ENCODE peak calls at places on chromosomes 16 and 17, in five cellular contexts. One of them, this sample, is unnamed.

GRCh38 chr16:4465977-4466779 is 8.2 kb downstream of the NMRAL1 start:
- DNase-seq in K562: no peak
- DNase-seq in A549: no peak
- DNase-seq in hepatocyte: no peak
- DNase-seq in Peyer's patch: no peak
- DNase-seq in this sample: no peak

GRCh38 chr17:40355804-40356758 is 8.5 kb downstream of the GJD3 start:
- DNase-seq in K562: no peak
- DNase-seq in A549: no peak
- DNase-seq in hepatocyte: no peak
- DNase-seq in Peyer's patch: no peak
- DNase-seq in this sample: no peak

GRCh38 chr17:7858487-7858832 is 657 bp downstream of the CYB5D1 start:
- DNase-seq in K562: peak; percentile 44
- DNase-seq in A549: peak; percentile 69
- DNase-seq in hepatocyte: peak; percentile 73
- DNase-seq in Peyer's patch: peak; percentile 61
- DNase-seq in this sample: no peak

GRCh38 chr16:12158428-12158827 is 181.9 kb downstream of the SNX29 start:
- DNase-seq in K562: no peak
- DNase-seq in A549: no peak
- DNase-seq in hepatocyte: no peak
- DNase-seq in Peyer's patch: no peak
- DNase-seq in this sample: no peak

GRCh38 chr17:75064867-75065561 is 18.0 kb downstream of the KCTD2 start:
- DNase-seq in K562: peak; percentile 16
- DNase-seq in A549: no peak
- DNase-seq in hepatocyte: no peak
- DNase-seq in Peyer's patch: no peak
- DNase-seq in this sample: no peak

GRCh38 chr17:37518816-37519215 is 29.1 kb downstream of the DUSP14 start:
- DNase-seq in K562: no peak
- DNase-seq in A549: no peak
- DNase-seq in hepatocyte: no peak
- DNase-seq in Peyer's patch: no peak
- DNase-seq in this sample: no peak

GRCh38 chr17:82876602-82877391 is 37.0 kb upstream of the ZNF750 start:
- DNase-seq in K562: peak; percentile 81
- DNase-seq in A549: no peak
- DNase-seq in hepatocyte: peak; percentile 83
- DNase-seq in Peyer's patch: no peak
- DNase-seq in this sample: peak; percentile 78

GRCh38 chr16:31284926-31285325 is 25.2 kb downstream of the ITGAM start:
- DNase-seq in K562: no peak
- DNase-seq in A549: no peak
- DNase-seq in hepatocyte: no peak
- DNase-seq in Peyer's patch: no peak
- DNase-seq in this sample: no peak

GRCh38 chr16:10871157-10871991 is 5.6 kb upstream of the CIITA start:
- DNase-seq in K562: no peak
- DNase-seq in A549: no peak
- DNase-seq in hepatocyte: no peak
- DNase-seq in Peyer's patch: peak; percentile 77
- DNase-seq in this sample: no peak

DNA sequence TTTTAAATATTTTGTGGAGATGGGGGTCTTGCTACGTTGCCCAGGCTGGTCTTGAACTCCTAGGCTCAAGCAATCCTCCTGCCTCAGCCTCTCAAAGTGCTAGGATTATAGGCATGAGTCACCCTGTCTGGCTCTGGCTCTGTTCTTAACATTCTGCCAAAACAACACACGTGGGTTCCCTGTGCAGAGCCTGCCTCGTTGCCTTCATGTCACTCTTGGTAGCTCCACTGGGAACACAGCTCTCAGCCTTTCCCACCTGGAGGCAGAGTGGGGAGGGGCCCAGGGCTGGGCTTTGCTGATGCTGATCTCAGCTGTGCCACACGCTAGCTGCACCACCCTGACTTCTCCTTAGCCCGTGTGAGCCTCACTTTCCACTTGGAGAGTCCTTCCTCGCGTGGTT is 19.3 kb downstream of the CRISPLD2 start:
- DNase-seq in K562: no peak
- DNase-seq in A549: no peak
- DNase-seq in hepatocyte: no peak
- DNase-seq in Peyer's patch: no peak
- DNase-seq in this sample: no peak
- H3K27ac ChIP-seq in K562: no peak overlapping the region
- H3K27ac ChIP-seq in A549: peak overlapping the region; percentile 49
- H3K27ac ChIP-seq in hepatocyte: no peak overlapping the region
- H3K27ac ChIP-seq in Peyer's patch: no peak overlapping the region
- H3K27ac ChIP-seq in this sample: no peak overlapping the region

GRCh38 chr16:79600636-79601091 is at the start of gene MAF:
- DNase-seq in K562: peak; percentile 52
- DNase-seq in A549: peak; percentile 70
- DNase-seq in hepatocyte: peak; percentile 98
- DNase-seq in Peyer's patch: peak; percentile 92
- DNase-seq in this sample: peak; percentile 94
- H3K4me3 ChIP-seq in K562: no peak within 1 kb of the TSS
- H3K4me3 ChIP-seq in A549: peak within 1 kb of the TSS; percentile 49
- H3K4me3 ChIP-seq in hepatocyte: peak within 1 kb of the TSS; percentile 63
- H3K4me3 ChIP-seq in Peyer's patch: peak within 1 kb of the TSS; percentile 84
- H3K4me3 ChIP-seq in this sample: peak within 1 kb of the TSS; percentile 75

DNA sequence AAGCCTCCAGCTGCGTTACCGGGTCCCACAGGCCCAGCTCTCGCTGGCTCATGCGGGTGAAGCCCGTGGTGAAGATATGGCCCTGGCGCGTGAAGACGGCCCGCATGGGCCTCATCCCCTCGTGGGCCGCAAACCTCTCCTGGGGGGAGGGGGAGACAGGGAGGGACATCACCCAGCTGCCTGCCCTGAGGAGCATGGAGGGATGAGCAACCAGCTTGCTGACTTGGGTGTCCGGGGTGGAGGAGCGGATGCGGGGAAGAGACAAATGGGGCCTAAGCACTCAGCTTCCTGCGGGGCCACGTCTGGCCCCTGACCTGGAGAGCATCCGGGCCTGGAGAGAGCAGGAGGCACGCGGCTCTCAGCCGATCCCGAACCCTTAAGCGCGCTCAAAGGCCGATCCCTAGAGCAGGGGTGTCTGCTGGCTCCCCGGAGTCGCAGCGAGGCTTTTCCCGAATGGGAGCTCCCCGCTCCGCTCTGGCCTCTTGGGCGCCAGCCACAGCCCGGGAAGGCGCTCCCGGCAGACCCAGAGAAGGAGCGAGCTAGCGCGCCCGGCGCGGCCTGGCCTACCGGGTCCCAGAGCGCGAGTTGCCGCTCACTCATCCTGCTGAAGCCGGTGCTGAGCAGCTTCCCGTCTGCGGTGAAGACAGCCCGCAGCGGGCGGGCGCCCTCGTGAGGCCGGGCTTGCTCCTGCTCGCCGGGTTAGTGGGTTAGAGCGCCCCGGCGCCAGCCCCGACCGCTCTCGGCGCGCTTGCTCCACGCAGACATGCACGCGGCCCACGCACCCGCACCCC is 5.0 kb downstream of the CORO6 start:
- DNase-seq in K562: peak; percentile 82
- DNase-seq in A549: peak; percentile 85
- DNase-seq in hepatocyte: peak; percentile 83
- DNase-seq in Peyer's patch: peak; percentile 88
- DNase-seq in this sample: peak; percentile 52
- H3K27ac ChIP-seq in K562: peak overlapping the region; percentile 65
- H3K27ac ChIP-seq in A549: peak overlapping the region; percentile 63
- H3K27ac ChIP-seq in hepatocyte: no peak overlapping the region
- H3K27ac ChIP-seq in Peyer's patch: peak overlapping the region; percentile 1
- H3K27ac ChIP-seq in this sample: peak overlapping the region; percentile 94

GRCh38 chr17:22569459-22570143 is 877.3 kb downstream of the KCNJ18 start:
- DNase-seq in K562: no peak
- DNase-seq in A549: no peak
- DNase-seq in hepatocyte: no peak
- DNase-seq in Peyer's patch: no peak
- DNase-seq in this sample: no peak

DNA sequence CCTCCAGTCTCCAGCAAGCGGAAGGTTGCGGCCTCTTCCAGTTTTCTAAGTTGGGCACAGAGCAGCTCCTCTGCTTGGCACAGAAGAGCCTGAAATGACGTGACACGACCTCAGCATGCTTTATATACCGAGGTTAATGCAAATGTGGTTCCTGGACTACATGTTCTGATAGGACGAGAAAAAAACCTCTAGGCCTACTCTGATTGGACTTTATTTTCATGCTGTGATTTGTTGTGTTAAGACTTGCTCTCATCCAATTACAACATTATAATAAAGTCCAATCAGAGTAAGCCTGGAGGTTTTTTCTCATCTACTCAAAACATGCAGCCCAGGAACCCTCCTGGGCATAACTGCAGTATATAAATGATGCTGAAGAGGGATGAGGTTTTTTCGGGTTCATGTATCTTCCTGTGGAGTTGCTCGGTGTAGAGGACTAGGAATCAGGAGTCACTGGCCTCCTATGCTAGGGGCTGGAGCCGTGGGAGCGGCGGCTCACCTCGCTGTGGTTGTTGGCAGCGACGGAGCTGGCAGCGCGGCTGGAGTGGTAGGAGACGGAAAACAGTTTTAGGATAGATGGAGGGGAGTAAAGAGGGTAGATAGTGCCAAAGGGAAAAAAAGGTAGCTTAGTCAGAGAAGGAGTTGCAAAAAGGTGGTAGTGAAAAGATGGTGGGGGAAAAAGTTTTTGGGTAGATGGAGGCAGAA is 878.0 kb downstream of the KCNJ18 start:
- DNase-seq in K562: no peak
- DNase-seq in A549: no peak
- DNase-seq in hepatocyte: no peak
- DNase-seq in Peyer's patch: no peak
- DNase-seq in this sample: no peak
- H3K4me3 ChIP-seq in K562: no peak overlapping the region
- H3K4me3 ChIP-seq in A549: no peak overlapping the region
- H3K4me3 ChIP-seq in hepatocyte: no peak overlapping the region
- H3K4me3 ChIP-seq in Peyer's patch: no peak overlapping the region
- H3K4me3 ChIP-seq in this sample: no peak overlapping the region

GRCh38 chr16:88608076-88608475 is 30.3 kb upstream of the IL17C start:
- DNase-seq in K562: no peak
- DNase-seq in A549: no peak
- DNase-seq in hepatocyte: no peak
- DNase-seq in Peyer's patch: no peak
- DNase-seq in this sample: no peak
- H3K27ac ChIP-seq in K562: no peak overlapping the region
- H3K27ac ChIP-seq in A549: no peak overlapping the region
- H3K27ac ChIP-seq in hepatocyte: no peak overlapping the region
- H3K27ac ChIP-seq in Peyer's patch: no peak overlapping the region
- H3K27ac ChIP-seq in this sample: no peak overlapping the region

GRCh38 chr16:2500937-2501750 is 12.6 kb upstream of the ATP6V0C start:
- DNase-seq in K562: peak; percentile 85
- DNase-seq in A549: peak; percentile 82
- DNase-seq in hepatocyte: peak; percentile 91
- DNase-seq in Peyer's patch: peak; percentile 89
- DNase-seq in this sample: peak; percentile 84

GRCh38 chr16:2500634-2500936 is 13.2 kb upstream of the ATP6V0C start:
- DNase-seq in K562: peak; percentile 44
- DNase-seq in A549: no peak
- DNase-seq in hepatocyte: no peak
- DNase-seq in Peyer's patch: no peak
- DNase-seq in this sample: no peak

GRCh38 chr16:2499454-2499853 is 14.3 kb upstream of the ATP6V0C start:
- DNase-seq in K562: no peak
- DNase-seq in A549: no peak
- DNase-seq in hepatocyte: no peak
- DNase-seq in Peyer's patch: no peak
- DNase-seq in this sample: no peak

GRCh38 chr16:2499890-2500633 is 13.7 kb upstream of the ATP6V0C start:
- DNase-seq in K562: no peak
- DNase-seq in A549: no peak
- DNase-seq in hepatocyte: no peak
- DNase-seq in Peyer's patch: no peak
- DNase-seq in this sample: no peak

DNA sequence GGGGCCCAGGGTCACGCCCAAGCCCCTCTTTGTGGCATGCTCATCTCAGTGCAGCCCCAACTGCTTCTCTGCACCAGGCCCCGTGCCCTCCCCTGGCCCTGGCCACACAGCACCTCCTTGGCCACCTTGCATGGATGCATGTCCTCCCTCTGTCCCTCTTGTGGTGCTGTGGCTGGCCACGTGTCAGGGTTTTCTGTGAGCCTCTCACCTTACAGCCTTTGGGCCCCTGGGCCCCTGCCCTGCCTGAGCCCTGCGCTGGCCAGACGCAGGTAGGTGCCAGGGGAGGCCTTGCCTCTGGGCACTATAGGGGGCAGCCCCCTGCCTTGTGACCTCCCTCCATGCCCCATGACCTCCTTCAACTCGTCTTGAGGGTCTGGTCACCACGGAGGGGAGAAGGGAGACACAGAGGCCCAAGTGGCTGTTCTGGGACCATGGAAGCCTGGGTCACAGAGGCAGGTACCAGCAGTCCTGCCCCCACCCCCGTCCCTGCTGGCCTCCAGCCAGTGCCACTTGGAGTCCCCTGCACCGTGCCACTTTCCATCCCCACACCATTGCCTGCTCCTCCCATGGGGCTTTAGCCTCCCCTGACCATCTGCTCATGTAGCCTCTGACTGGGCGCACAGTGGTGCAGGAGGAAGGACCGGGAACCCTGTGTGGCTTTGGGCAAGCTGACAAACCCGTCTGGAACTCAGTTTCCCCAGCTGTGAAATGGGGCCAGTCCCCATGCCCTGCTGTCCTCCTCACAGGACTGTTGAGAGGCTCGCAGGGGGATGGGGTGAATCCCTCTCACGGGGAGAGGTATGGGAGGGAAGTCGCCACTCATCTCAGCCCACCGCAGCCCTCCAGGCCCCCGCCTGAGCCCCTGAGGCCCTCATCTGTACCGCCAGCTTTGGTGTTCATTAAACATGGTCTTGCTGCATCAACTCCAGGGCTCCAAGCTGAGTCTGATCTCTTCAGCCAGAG is 11.5 kb upstream of the ATP6V0C start:
- DNase-seq in K562: no peak
- DNase-seq in A549: no peak
- DNase-seq in hepatocyte: no peak
- DNase-seq in Peyer's patch: no peak
- DNase-seq in this sample: no peak
- H3K4me3 ChIP-seq in K562: no peak overlapping the region
- H3K4me3 ChIP-seq in A549: no peak overlapping the region
- H3K4me3 ChIP-seq in hepatocyte: no peak overlapping the region
- H3K4me3 ChIP-seq in Peyer's patch: no peak overlapping the region
- H3K4me3 ChIP-seq in this sample: peak overlapping the region; percentile 45

This sample was measured in dorsolateral prefrontal cortex.